ENCODE peak calls at places on chromosomes 3 and 15, in ten cellular contexts. Q is EL; X is AG04450; K is GM12865; L is DMS 273 treated with DMSO at 0.1 percent for 48 hours; G is foreskin fibroblast; Z is stimulated activated CD8-positive, alpha-beta memory T cell treated with anti-CD3 and anti-CD28 coated beads, Interleukin-4, amount 100 ng/mL, for 1 hour; H is left cardiac atrium; P is right cardiac atrium; A is cardiac septum. V is an unnamed sample.

GRCh38 chr3:180804871-180805430 is 107.5 kb upstream of the FXR1 start:
- DNase-seq in Q (peak), X (no peak), K (no peak), L (no peak), G (no peak), Z (no peak), H (peak), P (peak), A (no peak), V (peak)

GRCh38 chr3:130826516-130826915 is 67.4 kb upstream of the ATP2C1 start:
- DNase-seq in Q (no peak), X (no peak), K (no peak), L (no peak), G (no peak), Z (no peak), H (no peak), P (no peak), A (no peak), V (no peak)

GRCh38 chr15:63041982-63042878 is at the start of gene TPM1:
- DNase-seq in Q (peak), X (peak), K (no peak), L (peak), G (peak), Z (no peak), H (peak), P (peak), A (peak), V (no peak)

GRCh38 chr15:82922737-82923136 is 29.8 kb downstream of the HOMER2 start:
- DNase-seq in Q (no peak), X (no peak), K (no peak), L (no peak), G (no peak), Z (no peak), H (no peak), P (no peak), A (no peak), V (no peak)

GRCh38 chr3:190618349-190619030 is 104.6 kb downstream of the IL1RAP start:
- DNase-seq in Q (no peak), X (no peak), K (no peak), L (no peak), G (no peak), Z (no peak), H (no peak), P (no peak), A (no peak), V (peak)

GRCh38 chr3:11565492-11565891 is 78.2 kb downstream of the VGLL4 start:
- DNase-seq in Q (no peak), X (no peak), K (no peak), L (no peak), G (no peak), Z (no peak), H (peak), P (no peak), A (peak), V (no peak)

GRCh38 chr3:172253200-172253599 is 195.1 kb downstream of the GHSR start:
- DNase-seq in Q (no peak), X (no peak), K (no peak), L (no peak), G (no peak), Z (no peak), H (no peak), P (no peak), A (no peak), V (no peak)

GRCh38 chr15:62337934-62338333 is 172.8 kb upstream of the C2CD4B start:
- DNase-seq in Q (no peak), X (no peak), K (no peak), L (no peak), G (no peak), Z (no peak), H (no peak), P (no peak), A (no peak), V (no peak)

GRCh38 chr3:183500349-183500748 is 55.2 kb downstream of the KLHL6 start:
- DNase-seq in Q (no peak), X (no peak), K (no peak), L (no peak), G (no peak), Z (no peak), H (no peak), P (no peak), A (no peak), V (no peak)

GRCh38 chr15:53193149-53193548 is 403.0 kb upstream of the ONECUT1 start:
- DNase-seq in Q (no peak), X (no peak), K (peak), L (no peak), G (peak), Z (no peak), H (no peak), P (no peak), A (no peak), V (no peak)

GRCh38 chr3:59106085-59106629 is 56.3 kb upstream of the CFAP20DC start:
- DNase-seq in Q (no peak), X (no peak), K (no peak), L (no peak), G (no peak), Z (no peak), H (no peak), P (no peak), A (no peak), V (no peak)

GRCh38 chr3:100796556-100796955 is 87.3 kb downstream of the TFG start:
- DNase-seq in Q (no peak), X (no peak), K (peak), L (no peak), G (peak), Z (no peak), H (no peak), P (no peak), A (no peak), V (peak)

GRCh38 chr15:78291698-78292097 is 7.7 kb downstream of the SKIC8 start:
- DNase-seq in Q (no peak), X (no peak), K (no peak), L (no peak), G (no peak), Z (no peak), H (no peak), P (no peak), A (no peak), V (no peak)